ENCODE peak calls at places on chromosome 19, in seven cellular contexts. V is hypothalamus, U is amygdala, M is epithelial cell of prostate, Y is Right ventricle myocardium superior, H is non-pigmented ciliary epithelial cell, F is mucosa of gallbladder. X is an unnamed sample.

GRCh38 chr19:42294471-42295137 is 7.3 kb upstream of the PRR19 start:
- DNase-seq in F (no peak), Y (no peak), V (no peak), H (no peak), M (no peak), U (no peak), X (no peak)

GRCh38 chr19:54481326-54481930 is 8.3 kb upstream of the CDC42EP5 start:
- DNase-seq in U (no peak), V (peak; percentile 14), H (no peak), M (no peak), F (no peak), Y (no peak), X (no peak)

GRCh38 chr19:1183543-1184172 is 9.6 kb upstream of the SBNO2 start:
- DNase-seq in U (no peak), H (no peak), M (no peak), Y (no peak), V (no peak), F (peak; percentile 78), X (peak; percentile 85)

GRCh38 chr19:38496116-38496515 is 62.6 kb downstream of the RYR1 start:
- DNase-seq in H (no peak), Y (no peak), U (no peak), F (no peak), V (no peak), M (no peak), X (no peak)

GRCh38 chr19:30362156-30362754 is 9.9 kb upstream of the ZNF536 start:
- DNase-seq in M (no peak), U (no peak), F (no peak), Y (no peak), H (no peak), V (no peak), X (no peak)

GRCh38 chr19:5358173-5358800 is 17.7 kb upstream of the PTPRS start:
- DNase-seq in U (no peak), M (no peak), H (no peak), Y (no peak), F (no peak), V (no peak), X (no peak)

GRCh38 chr19:2663920-2664571 is 38.4 kb downstream of the GNG7 start:
- DNase-seq in V (peak; percentile 79), Y (peak; percentile 87), M (no peak), F (no peak), U (peak; percentile 51), H (no peak), X (no peak)

GRCh38 chr19:16326401-16327130 is 1.9 kb downstream of the KLF2 start:
- DNase-seq in F (no peak), U (no peak), M (no peak), H (no peak), V (no peak), Y (peak; percentile 58), X (no peak)

GRCh38 chr19:7871280-7871529 is 3.0 kb downstream of the PRR36 start:
- DNase-seq in V (no peak), H (no peak), F (no peak), U (no peak), Y (no peak), M (no peak), X (no peak)

GRCh38 chr19:10872551-10873107 is 1.3 kb downstream of the CARM1 start:
- DNase-seq in V (no peak), M (no peak), Y (no peak), H (no peak), U (no peak), F (no peak), X (no peak)

GRCh38 chr19:13537454-13537853 is 31.2 kb upstream of the CACNA1A start:
- DNase-seq in M (no peak), U (no peak), V (no peak), F (no peak), Y (no peak), H (no peak), X (no peak)

GRCh38 chr19:14472202-14472961 is 2.8 kb downstream of the PTGER1 start:
- DNase-seq in M (no peak), U (peak; percentile 43), Y (peak; percentile 85), F (peak; percentile 60), H (no peak), V (peak; percentile 60), X (no peak)

GRCh38 chr19:58196911-58197616 is 14.2 kb downstream of the ZNF274 start:
- DNase-seq in Y (no peak), M (no peak), V (no peak), U (no peak), H (no peak), F (no peak), X (no peak)

GRCh38 chr19:1651061-1651547 is 1.3 kb downstream of the TCF3 start:
- DNase-seq in M (no peak), F (no peak), V (no peak), Y (no peak), U (no peak), H (no peak), X (no peak)

X was measured in H54.